ENCODE peak calls at places on chromosomes 12 and 14, in four cellular contexts. One of them, this sample, is unnamed.

GRCh38 chr12:101933866-101934514 is 56.6 kb downstream of the DRAM1 start:
- DNase-seq in iPS DF 19.7: no peak
- DNase-seq in right lobe of liver: no peak
- DNase-seq in NCI-H774: no peak
- DNase-seq in this sample: no peak

GRCh38 chr14:90677484-90678045 is 138.7 kb downstream of the TTC7B start:
- DNase-seq in iPS DF 19.7: no peak
- DNase-seq in NCI-H774: no peak
- DNase-seq in right lobe of liver: no peak
- DNase-seq in this sample: no peak

GRCh38 chr12:122082621-122083356 is 4.2 kb downstream of the MLXIP start:
- DNase-seq in NCI-H774: no peak
- DNase-seq in right lobe of liver: no peak
- DNase-seq in iPS DF 19.7: no peak
- DNase-seq in this sample: no peak

GRCh38 chr12:124512667-124513296 is 54.6 kb downstream of the NCOR2 start:
- DNase-seq in NCI-H774: no peak
- DNase-seq in iPS DF 19.7: peak
- DNase-seq in right lobe of liver: peak
- DNase-seq in this sample: peak

GRCh38 chr14:99148861-99149610 is 123.0 kb downstream of the BCL11B start:
- DNase-seq in iPS DF 19.7: no peak
- DNase-seq in right lobe of liver: no peak
- DNase-seq in NCI-H774: no peak
- DNase-seq in this sample: no peak

GRCh38 chr14:34539407-34540180 is at the start of gene EAPP:
- DNase-seq in right lobe of liver: peak
- DNase-seq in iPS DF 19.7: peak
- DNase-seq in NCI-H774: no peak
- DNase-seq in this sample: peak

GRCh38 chr14:68704736-68705720 is 87.8 kb downstream of the ZFP36L1 start:
- DNase-seq in NCI-H774: no peak
- DNase-seq in right lobe of liver: no peak
- DNase-seq in iPS DF 19.7: no peak
- DNase-seq in this sample: no peak

GRCh38 chr14:104547310-104547997 is 32.1 kb upstream of the C14orf180 start:
- DNase-seq in NCI-H774: no peak
- DNase-seq in right lobe of liver: no peak
- DNase-seq in iPS DF 19.7: no peak
- DNase-seq in this sample: no peak

GRCh38 chr14:99564256-99564902 is 39.6 kb downstream of the CCDC85C start:
- DNase-seq in right lobe of liver: peak
- DNase-seq in NCI-H774: peak
- DNase-seq in iPS DF 19.7: no peak
- DNase-seq in this sample: no peak

GRCh38 chr14:101410126-101410525 is 151.2 kb upstream of the DIO3 start:
- DNase-seq in right lobe of liver: no peak
- DNase-seq in iPS DF 19.7: no peak
- DNase-seq in NCI-H774: no peak
- DNase-seq in this sample: no peak

GRCh38 chr12:119157528-119157927 is 21.2 kb upstream of the HSPB8 start:
- DNase-seq in NCI-H774: no peak
- DNase-seq in right lobe of liver: no peak
- DNase-seq in iPS DF 19.7: no peak
- DNase-seq in this sample: no peak

GRCh38 chr14:86815341-86815740 is 1177.6 kb downstream of the GALC start:
- DNase-seq in iPS DF 19.7: no peak
- DNase-seq in NCI-H774: no peak
- DNase-seq in right lobe of liver: no peak
- DNase-seq in this sample: no peak

GRCh38 chr14:58239259-58240210 is 5.1 kb upstream of the PSMA3 start:
- DNase-seq in NCI-H774: no peak
- DNase-seq in right lobe of liver: peak
- DNase-seq in iPS DF 19.7: no peak
- DNase-seq in this sample: peak

GRCh38 chr12:52202361-52203078 is 10.7 kb upstream of the KRT80 start:
- DNase-seq in right lobe of liver: peak
- DNase-seq in iPS DF 19.7: no peak
- DNase-seq in NCI-H774: no peak
- DNase-seq in this sample: peak

GRCh38 chr12:104590002-104590401 is 133.3 kb downstream of the CHST11 start:
- DNase-seq in NCI-H774: no peak
- DNase-seq in right lobe of liver: no peak
- DNase-seq in iPS DF 19.7: no peak
- DNase-seq in this sample: no peak

GRCh38 chr12:26092706-26093105 is 32.1 kb downstream of the BHLHE41 start:
- DNase-seq in right lobe of liver: no peak
- DNase-seq in iPS DF 19.7: no peak
- DNase-seq in NCI-H774: no peak
- DNase-seq in this sample: no peak

GRCh38 chr12:115473257-115473956 is 789.4 kb upstream of the TBX3 start:
- DNase-seq in NCI-H774: no peak
- DNase-seq in right lobe of liver: no peak
- DNase-seq in iPS DF 19.7: no peak
- DNase-seq in this sample: no peak

GRCh38 chr14:78319826-78320635 is 149.9 kb downstream of the NRXN3 start:
- DNase-seq in right lobe of liver: no peak
- DNase-seq in NCI-H774: no peak
- DNase-seq in iPS DF 19.7: no peak
- DNase-seq in this sample: no peak

GRCh38 chr14:74488788-74489397 is 4.2 kb downstream of the NPC2 start:
- DNase-seq in NCI-H774: no peak
- DNase-seq in right lobe of liver: no peak
- DNase-seq in iPS DF 19.7: no peak
- DNase-seq in this sample: no peak

GRCh38 chr14:32202468-32202865 is 602 bp downstream of the RNU6-8 start:
- DNase-seq in right lobe of liver: no peak
- DNase-seq in iPS DF 19.7: no peak
- DNase-seq in NCI-H774: peak
- DNase-seq in this sample: peak

GRCh38 chr14:94480809-94481208 is 4.8 kb upstream of the SERPINA9 start:
- DNase-seq in iPS DF 19.7: no peak
- DNase-seq in NCI-H774: no peak
- DNase-seq in right lobe of liver: no peak
- DNase-seq in this sample: no peak

GRCh38 chr12:981176-981828 is 9.7 kb upstream of the ERC1 start:
- DNase-seq in right lobe of liver: no peak
- DNase-seq in NCI-H774: no peak
- DNase-seq in iPS DF 19.7: no peak
- DNase-seq in this sample: peak

This sample was measured in SW480.